ENCODE peak calls at places on chromosomes 7 and 10, in six cellular contexts. M, G, T, O, R and V are unnamed samples.

GRCh38 chr10:13758302-13758701 is 171.5 kb downstream of the PRPF18 start:
- DNase-seq in M (peak), G (no peak), T (no peak), O (peak), R (no peak), V (peak)

GRCh38 chr10:94462130-94462529 is 59.8 kb downstream of the TBC1D12 start:
- DNase-seq in M (no peak), G (no peak), T (no peak), O (no peak), R (no peak), V (no peak)

GRCh38 chr7:77242068-77242467 is 42.4 kb upstream of the FGL2 start:
- DNase-seq in M (no peak), G (no peak), T (no peak), O (no peak), R (no peak), V (no peak)

GRCh38 chr7:85135931-85136330 is 50.9 kb downstream of the SEMA3D start:
- DNase-seq in M (peak), G (no peak), T (no peak), O (peak), R (peak), V (no peak)

GRCh38 chr10:101601541-101601940 is 13.4 kb downstream of the DPCD start:
- DNase-seq in M (no peak), G (no peak), T (no peak), O (no peak), R (no peak), V (no peak)

GRCh38 chr7:28921822-28922221 is 36.3 kb downstream of the TRIL start:
- DNase-seq in M (peak), G (peak), T (no peak), O (peak), R (peak), V (peak)

GRCh38 chr7:45709168-45710034 is 135.2 kb downstream of the ADCY1 start:
- DNase-seq in M (peak), G (no peak), T (no peak), O (peak), R (peak), V (peak)

GRCh38 chr10:118108194-118109026 is 61.7 kb upstream of the RAB11FIP2 start:
- DNase-seq in M (no peak), G (peak), T (no peak), O (no peak), R (no peak), V (no peak)

GRCh38 chr7:16727736-16728135 is 25.8 kb upstream of the TSPAN13 start:
- DNase-seq in M (peak), G (no peak), T (no peak), O (no peak), R (no peak), V (no peak)

GRCh38 chr7:149824748-149825566 is 13.2 kb upstream of the ZNF862 start:
- DNase-seq in M (no peak), G (no peak), T (no peak), O (no peak), R (no peak), V (no peak)

GRCh38 chr10:76572021-76572420 is 1065.6 kb downstream of the KCNMA1 start:
- DNase-seq in M (no peak), G (no peak), T (no peak), O (no peak), R (no peak), V (no peak)

GRCh38 chr10:19412531-19412930 is 363.9 kb downstream of the MALRD1 start:
- DNase-seq in M (peak), G (peak), T (no peak), O (peak), R (peak), V (no peak)

GRCh38 chr7:34190299-34190698 is 285.0 kb downstream of the BMPER start:
- DNase-seq in M (no peak), G (no peak), T (no peak), O (no peak), R (no peak), V (no peak)

GRCh38 chr7:55065079-55065478 is 46.3 kb downstream of the EGFR start:
- DNase-seq in M (peak), G (no peak), T (no peak), O (peak), R (peak), V (no peak)

GRCh38 chr10:132535065-132535651 is 2.4 kb upstream of the INPP5A start:
- DNase-seq in M (no peak), G (no peak), T (no peak), O (no peak), R (no peak), V (no peak)

GRCh38 chr7:1520574-1521234 is 9.8 kb upstream of the MAFK start:
- DNase-seq in M (peak), G (no peak), T (no peak), O (peak), R (peak), V (no peak)

DNA sequence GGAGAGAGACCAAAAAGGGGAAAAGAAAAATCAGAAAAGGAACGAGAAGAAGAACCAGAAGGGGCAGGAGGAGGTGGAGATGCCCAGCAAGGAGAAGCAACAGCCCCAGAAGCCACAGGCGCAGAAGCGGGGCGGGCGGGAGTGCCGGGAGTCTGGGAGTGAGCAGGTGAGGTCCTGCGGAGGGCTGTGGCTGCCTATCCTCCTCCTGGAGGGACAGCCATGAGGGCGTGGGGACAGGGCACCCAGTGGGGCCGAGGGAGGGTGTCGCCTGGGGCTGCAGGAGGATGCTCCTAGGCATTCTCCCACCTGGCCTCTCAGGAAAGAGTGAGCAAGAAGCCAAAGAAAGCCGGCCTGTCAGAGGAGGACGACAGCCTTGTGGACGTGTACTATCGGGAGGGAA is 11.8 kb downstream of the CALHM2 start:
- DNase-seq in M (no peak), G (no peak), T (no peak), O (no peak), R (no peak), V (no peak)
- H4K91ac ChIP-seq in M (no peak), G (no peak), T (no peak), O (no peak), R (no peak), V (no peak)

DNA sequence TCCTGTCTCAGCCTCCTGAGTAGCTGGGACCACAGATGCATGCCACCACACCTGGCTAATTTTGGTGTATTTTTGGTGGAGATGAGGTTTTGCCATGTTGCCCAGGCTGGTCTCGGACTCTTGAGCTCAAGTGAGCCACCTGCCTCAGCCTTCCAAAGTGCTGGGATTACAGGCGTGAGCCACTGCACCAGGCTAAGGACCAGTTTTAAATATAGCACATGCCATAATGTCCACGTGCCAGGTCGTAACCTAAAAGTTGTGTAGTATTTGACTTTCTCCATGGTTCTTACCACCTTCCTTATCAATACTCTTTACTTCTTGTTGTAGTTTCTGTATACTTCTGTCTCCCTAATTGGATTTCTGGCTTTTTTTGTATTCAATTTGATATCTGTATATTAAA is 13.3 kb downstream of the ANKIB1 start:
- DNase-seq in M (no peak), G (no peak), T (no peak), O (no peak), R (no peak), V (no peak)
- H4K91ac ChIP-seq in M (no peak), G (no peak), T (no peak), O (no peak), R (no peak), V (no peak)

GRCh38 chr10:11414314-11415038 is 197.0 kb downstream of the USP6NL start:
- DNase-seq in M (no peak), G (no peak), T (no peak), O (no peak), R (no peak), V (no peak)
- H4K91ac ChIP-seq in M (no peak), G (no peak), T (no peak), O (no peak), R (no peak), V (no peak)

DNA sequence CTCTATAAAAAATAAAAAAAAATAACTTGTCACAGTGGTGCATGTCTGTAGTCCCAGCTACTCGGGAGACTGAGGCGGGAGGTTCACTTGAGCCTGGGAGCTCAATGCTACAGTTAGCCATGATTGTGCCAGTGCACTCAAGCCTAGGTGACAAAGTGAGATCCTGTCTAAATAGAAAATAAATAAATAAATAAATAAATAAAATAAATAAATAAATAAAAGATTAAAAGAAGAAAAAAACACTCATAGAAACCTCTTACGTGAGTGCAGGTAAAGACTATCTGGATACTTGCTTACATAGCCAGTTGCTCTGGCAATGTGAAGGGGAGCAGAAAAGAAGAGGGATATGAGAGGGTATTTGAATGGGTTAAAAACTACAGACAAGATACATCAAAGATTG is 242.5 kb upstream of the PCDH15 start:
- DNase-seq in M (no peak), G (no peak), T (no peak), O (no peak), R (no peak), V (no peak)
- H4K91ac ChIP-seq in M (no peak), G (no peak), T (no peak), O (no peak), R (no peak), V (no peak)

GRCh38 chr10:15735766-15736165 is 16.0 kb upstream of the ITGA8 start:
- DNase-seq in M (no peak), G (no peak), T (no peak), O (no peak), R (no peak), V (no peak)

GRCh38 chr10:15739437-15739970 is 19.8 kb upstream of the ITGA8 start:
- DNase-seq in M (no peak), G (no peak), T (no peak), O (no peak), R (no peak), V (no peak)

GRCh38 chr10:15740261-15740660 is 20.5 kb upstream of the ITGA8 start:
- DNase-seq in M (no peak), G (no peak), T (no peak), O (no peak), R (no peak), V (no peak)

GRCh38 chr10:15737635-15738034 is 17.9 kb upstream of the ITGA8 start:
- DNase-seq in M (no peak), G (no peak), T (no peak), O (peak), R (no peak), V (no peak)

DNA sequence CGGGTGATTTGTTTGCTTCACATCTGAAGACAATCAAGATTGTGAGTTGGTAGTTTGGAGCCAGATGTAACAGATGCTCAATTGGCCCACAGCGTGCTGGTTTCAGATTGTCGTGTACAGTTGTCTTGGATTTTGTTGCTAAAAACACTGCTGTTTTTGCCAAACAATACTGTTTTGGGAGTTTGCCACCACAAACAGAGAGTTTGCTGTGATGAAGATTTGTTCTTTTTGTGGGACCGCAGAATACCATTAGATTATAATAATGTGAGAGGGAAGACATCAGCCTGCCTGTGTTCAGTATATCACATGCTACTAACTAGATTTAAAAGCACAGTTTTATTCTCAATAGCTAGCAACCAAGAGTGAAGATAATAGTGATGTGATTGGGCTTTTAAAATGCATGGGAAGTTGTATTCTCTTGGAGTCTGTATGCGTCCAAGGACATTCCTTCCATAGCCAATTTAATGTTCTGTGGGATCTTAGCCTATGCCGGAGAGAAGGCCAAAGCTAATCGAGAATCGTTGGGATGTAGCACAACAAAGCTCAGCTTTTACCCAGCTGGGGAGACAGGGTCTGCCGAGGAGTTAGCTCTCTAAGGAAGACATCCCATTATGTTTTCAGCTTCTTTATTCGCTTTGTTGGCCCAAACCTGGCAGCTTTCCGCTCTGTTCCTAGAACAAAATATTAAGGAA is 18.7 kb upstream of the ITGA8 start:
- DNase-seq in M (no peak), G (no peak), T (no peak), O (peak), R (no peak), V (no peak)
- H4K91ac ChIP-seq in M (no peak), G (no peak), T (no peak), O (no peak), R (no peak), V (no peak)

GRCh38 chr7:68841004-68841403 is 757.3 kb upstream of the AUTS2 start:
- DNase-seq in M (no peak), G (no peak), T (no peak), O (no peak), R (no peak), V (no peak)
- H4K91ac ChIP-seq in M (no peak), G (no peak), T (no peak), O (no peak), R (no peak), V (no peak)

DNA sequence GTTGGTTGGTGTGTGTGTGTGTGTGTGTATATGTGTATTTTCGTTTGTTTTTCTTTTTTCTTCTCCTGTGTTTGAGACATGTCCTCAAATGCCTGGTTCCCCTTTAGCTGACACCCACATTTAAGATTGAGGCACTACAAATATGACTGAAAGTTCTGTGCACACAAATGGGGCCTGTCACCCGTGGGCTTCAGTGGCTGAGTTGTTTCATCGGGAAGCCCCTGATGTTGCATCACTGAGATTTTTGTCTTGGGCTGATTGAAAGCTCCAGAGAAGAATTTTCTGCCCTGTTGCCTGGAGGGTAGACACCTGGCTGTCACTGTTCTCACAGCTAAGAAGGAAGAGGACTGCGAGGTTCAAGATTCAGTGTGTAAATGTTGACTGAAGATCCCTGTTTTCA is 283.8 kb upstream of the C7orf33 start:
- DNase-seq in M (no peak), G (no peak), T (no peak), O (no peak), R (no peak), V (no peak)
- H4K91ac ChIP-seq in M (no peak), G (no peak), T (no peak), O (no peak), R (no peak), V (no peak)

GRCh38 chr10:52071814-52072213 is 242.3 kb upstream of the DKK1 start:
- DNase-seq in M (no peak), G (no peak), T (no peak), O (no peak), R (no peak), V (no peak)

GRCh38 chr10:52066383-52066782 is 247.7 kb upstream of the DKK1 start:
- DNase-seq in M (no peak), G (no peak), T (no peak), O (peak), R (no peak), V (peak)

GRCh38 chr10:52063159-52063558 is 250.9 kb upstream of the DKK1 start:
- DNase-seq in M (no peak), G (no peak), T (no peak), O (no peak), R (no peak), V (no peak)

GRCh38 chr10:52064084-52064845 is 249.8 kb upstream of the DKK1 start:
- DNase-seq in M (no peak), G (no peak), T (no peak), O (no peak), R (no peak), V (no peak)

DNA sequence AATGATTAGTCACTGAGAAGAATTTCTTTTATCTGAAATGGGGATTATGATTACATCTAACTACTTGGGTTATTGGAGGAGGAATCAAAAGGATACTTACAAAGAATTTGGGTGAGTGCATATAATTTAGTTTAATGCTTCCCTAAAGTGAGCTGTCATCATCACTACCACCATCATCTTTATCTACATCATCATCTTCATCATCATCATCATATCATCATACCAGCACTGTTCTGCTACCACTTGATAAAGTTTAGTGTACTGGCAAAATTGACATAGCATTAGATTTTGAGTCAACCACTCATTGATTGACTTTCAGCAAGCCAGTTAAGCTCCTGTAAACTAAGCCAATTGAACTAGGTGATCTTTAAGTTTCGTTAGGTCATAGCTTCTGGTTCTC is 245.6 kb upstream of the DKK1 start:
- DNase-seq in M (no peak), G (no peak), T (no peak), O (no peak), R (no peak), V (no peak)
- H4K91ac ChIP-seq in M (no peak), G (no peak), T (no peak), O (no peak), R (no peak), V (no peak)

DNA sequence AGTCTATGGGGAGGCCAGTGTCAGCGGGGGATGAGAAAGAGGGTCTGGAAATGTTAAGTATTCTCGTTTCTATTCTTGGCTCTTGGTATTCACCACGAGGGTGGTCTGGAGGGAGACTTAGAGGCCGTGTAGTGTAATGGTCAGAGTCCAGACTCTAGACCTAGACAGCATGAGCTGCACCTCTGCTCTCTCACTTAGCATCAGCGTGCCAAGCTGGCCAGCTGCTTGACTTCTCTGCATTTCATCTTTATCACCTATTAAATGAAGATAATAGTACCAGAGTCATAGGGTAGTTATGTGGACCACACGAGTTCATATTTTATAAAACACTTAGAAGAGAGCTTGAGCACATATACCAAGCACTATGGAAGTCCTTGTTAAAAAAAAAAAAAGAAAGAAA is 57.8 kb downstream of the MKX start:
- DNase-seq in M (no peak), G (no peak), T (no peak), O (no peak), R (no peak), V (no peak)
- H4K91ac ChIP-seq in M (peak), G (no peak), T (no peak), O (no peak), R (no peak), V (no peak)